ENCODE peak calls at places on chromosome 19, in four cellular contexts. T is M059J; B is activated naive CD4-positive, alpha-beta T cell treated with Interleukin-2 at 50 U/mL for 16 hours; I is GM04504. C is an unnamed sample.

GRCh38 chr19:8569066-8569761 is 8.0 kb downstream of the MYO1F start:
- DNase-seq in T (peak; percentile 95), B (peak; percentile 69), I (peak; percentile 84), C (peak; percentile 48)

GRCh38 chr19:10388957-10389356 is 8.6 kb upstream of the TYK2 start:
- DNase-seq in T (peak; percentile 77), B (peak; percentile 82), I (peak; percentile 42), C (peak; percentile 78)

GRCh38 chr19:43784981-43785808 is 4.4 kb upstream of the KCNN4 start:
- DNase-seq in T (peak; percentile 89), B (peak; percentile 49), I (no peak), C (peak; percentile 48)

GRCh38 chr19:3852614-3853254 is 16.1 kb downstream of the ZFR2 start:
- DNase-seq in T (peak; percentile 96), B (peak; percentile 35), I (peak; percentile 32), C (no peak)

GRCh38 chr19:11171144-11171543 is 15.6 kb upstream of the SPC24 start:
- DNase-seq in T (no peak), B (no peak), I (no peak), C (no peak)

GRCh38 chr19:18385675-18386542 is at the start of gene GDF15:
- DNase-seq in T (no peak), B (peak; percentile 27), I (peak; percentile 92), C (no peak)

GRCh38 chr19:3269972-3270667 is 45.7 kb downstream of the CELF5 start:
- DNase-seq in T (no peak), B (no peak), I (no peak), C (no peak)

GRCh38 chr19:1396019-1396767 is 5.1 kb downstream of the GAMT start:
- DNase-seq in T (no peak), B (no peak), I (no peak), C (no peak)

GRCh38 chr19:28972144-28972543 is 240.8 kb downstream of the UQCRFS1 start:
- DNase-seq in T (no peak), B (no peak), I (no peak), C (no peak)

GRCh38 chr19:34120846-34121639 is 51.3 kb upstream of the LSM14A start:
- DNase-seq in T (peak; percentile 47), B (peak; percentile 60), I (peak; percentile 18), C (peak; percentile 55)

GRCh38 chr19:9720541-9720940 is 45.6 kb upstream of the ZNF562 start:
- DNase-seq in T (no peak), B (no peak), I (no peak), C (no peak)

GRCh38 chr19:45141203-45141900 is 19.4 kb downstream of the NKPD1 start:
- DNase-seq in T (no peak), B (no peak), I (no peak), C (no peak)

GRCh38 chr19:46746281-46746965 is at the start of gene STRN4:
- DNase-seq in T (peak; percentile 44), B (peak; percentile 58), I (no peak), C (peak; percentile 40)

GRCh38 chr19:13803038-13803437 is 7.8 kb downstream of the ZSWIM4 start:
- DNase-seq in T (no peak), B (no peak), I (no peak), C (no peak)

GRCh38 chr19:46648070-46648960 is 12.3 kb upstream of the GNG8 start:
- DNase-seq in T (no peak), B (no peak), I (no peak), C (no peak)

GRCh38 chr19:52648336-52648990 is 10.3 kb upstream of the ZNF83 start:
- DNase-seq in T (peak; percentile 33), B (no peak), I (no peak), C (no peak)

GRCh38 chr19:31356587-31357314 is 7.5 kb upstream of the TSHZ3 start:
- DNase-seq in T (no peak), B (peak; percentile 67), I (no peak), C (no peak)

GRCh38 chr19:11264452-11265176 is 2.3 kb upstream of the DOCK6 start:
- DNase-seq in T (no peak), B (no peak), I (no peak), C (no peak)

GRCh38 chr19:33778089-33778791 is 18.4 kb upstream of the KCTD15 start:
- DNase-seq in T (peak; percentile 56), B (peak; percentile 87), I (no peak), C (peak; percentile 66)

GRCh38 chr19:12838182-12838890 is at the start of gene MAST1:
- DNase-seq in T (no peak), B (peak; percentile 54), I (no peak), C (peak; percentile 68)

GRCh38 chr19:46147791-46148288 is at the start of gene IGFL2:
- DNase-seq in T (peak; percentile 8), B (no peak), I (no peak), C (no peak)

GRCh38 chr19:31883299-31883990 is 462.0 kb upstream of the ZNF507 start:
- DNase-seq in T (no peak), B (no peak), I (no peak), C (no peak)

GRCh38 chr19:46722004-46722380 is 5.1 kb upstream of the PRKD2 start:
- DNase-seq in T (no peak), B (no peak), I (no peak), C (no peak)

GRCh38 chr19:16295071-16295470 is 29.6 kb upstream of the KLF2 start:
- DNase-seq in T (peak; percentile 35), B (no peak), I (no peak), C (no peak)

GRCh38 chr19:4431808-4432674 is 25.6 kb downstream of the UBXN6 start:
- DNase-seq in T (no peak), B (no peak), I (no peak), C (no peak)

GRCh38 chr19:55703790-55704215 is 28.8 kb downstream of the EPN1 start:
- DNase-seq in T (no peak), B (peak; percentile 47), I (no peak), C (no peak)

GRCh38 chr19:58046856-58047255 is 12.2 kb upstream of the ZNF135 start:
- DNase-seq in T (no peak), B (no peak), I (no peak), C (no peak)

GRCh38 chr19:19371056-19371455 is 34.4 kb upstream of the GATAD2A start:
- DNase-seq in T (no peak), B (no peak), I (no peak), C (no peak)

GRCh38 chr19:38278751-38279150 is 14.4 kb downstream of the SPINT2 start:
- DNase-seq in T (no peak), B (no peak), I (no peak), C (no peak)

GRCh38 chr19:11377237-11377636 is 2.8 kb downstream of the SWSAP1 start:
- DNase-seq in T (peak; percentile 96), B (no peak), I (peak; percentile 81), C (no peak)

GRCh38 chr19:3983936-3984583 is 1.2 kb downstream of the EEF2 start:
- DNase-seq in T (no peak), B (peak; percentile 59), I (no peak), C (no peak)

GRCh38 chr19:36891768-36892357 is 24.2 kb downstream of the ZNF829 start:
- DNase-seq in T (no peak), B (no peak), I (no peak), C (no peak)

GRCh38 chr19:7751157-7751783 is 3.9 kb upstream of the CD209 start:
- DNase-seq in T (no peak), B (peak; percentile 53), I (no peak), C (peak; percentile 43)

GRCh38 chr19:30662211-30662861 is 290.2 kb downstream of the ZNF536 start:
- DNase-seq in T (peak; percentile 5), B (no peak), I (no peak), C (no peak)

C was measured in naive thymus-derived CD8-positive, alpha-beta T cell.